ENCODE peak calls at places on chromosomes 12 and 14, in six cellular contexts. One of them, this sample, is unnamed.

GRCh38 chr14:61280526-61281185 is 482 bp downstream of the TMEM30B start:
- DNase-seq in tibial nerve: peak
- DNase-seq in heart left ventricle: peak
- DNase-seq in body of pancreas: peak
- DNase-seq in transverse colon: peak
- DNase-seq in uterus: peak
- DNase-seq in this sample: peak

GRCh38 chr14:89641495-89642162 is 224.6 kb upstream of the FOXN3 start:
- DNase-seq in tibial nerve: no peak
- DNase-seq in heart left ventricle: no peak
- DNase-seq in body of pancreas: peak
- DNase-seq in transverse colon: no peak
- DNase-seq in uterus: no peak
- DNase-seq in this sample: no peak

GRCh38 chr12:34386621-34387255 is 364.4 kb downstream of the ALG10 start:
- DNase-seq in tibial nerve: no peak
- DNase-seq in heart left ventricle: no peak
- DNase-seq in body of pancreas: no peak
- DNase-seq in transverse colon: no peak
- DNase-seq in uterus: no peak
- DNase-seq in this sample: no peak

GRCh38 chr14:106845286-106846087 is 1319.1 kb downstream of the TMEM121 start:
- DNase-seq in tibial nerve: no peak
- DNase-seq in heart left ventricle: no peak
- DNase-seq in body of pancreas: peak
- DNase-seq in transverse colon: peak
- DNase-seq in uterus: peak
- DNase-seq in this sample: peak

GRCh38 chr12:133129368-133130037 is 571 bp downstream of the ZNF891 start:
- DNase-seq in tibial nerve: no peak
- DNase-seq in heart left ventricle: no peak
- DNase-seq in body of pancreas: no peak
- DNase-seq in transverse colon: no peak
- DNase-seq in uterus: no peak
- DNase-seq in this sample: no peak

GRCh38 chr12:128025856-128026255 is 241.1 kb upstream of the TMEM132C start:
- DNase-seq in tibial nerve: no peak
- DNase-seq in heart left ventricle: no peak
- DNase-seq in body of pancreas: peak
- DNase-seq in transverse colon: peak
- DNase-seq in uterus: no peak
- DNase-seq in this sample: peak

GRCh38 chr12:94109154-94109553 is 39.2 kb upstream of the PLXNC1 start:
- DNase-seq in tibial nerve: no peak
- DNase-seq in heart left ventricle: no peak
- DNase-seq in body of pancreas: no peak
- DNase-seq in transverse colon: no peak
- DNase-seq in uterus: no peak
- DNase-seq in this sample: no peak

GRCh38 chr12:71439613-71440392 is at the start of gene LGR5:
- DNase-seq in tibial nerve: no peak
- DNase-seq in heart left ventricle: no peak
- DNase-seq in body of pancreas: peak
- DNase-seq in transverse colon: peak
- DNase-seq in uterus: no peak
- DNase-seq in this sample: no peak

GRCh38 chr14:81268016-81268416 is 47.3 kb upstream of the GTF2A1 start:
- DNase-seq in tibial nerve: no peak
- DNase-seq in heart left ventricle: no peak
- DNase-seq in body of pancreas: no peak
- DNase-seq in transverse colon: no peak
- DNase-seq in uterus: no peak
- DNase-seq in this sample: no peak

GRCh38 chr14:34582117-34582680 is 42.7 kb upstream of the EAPP start:
- DNase-seq in tibial nerve: no peak
- DNase-seq in heart left ventricle: no peak
- DNase-seq in body of pancreas: no peak
- DNase-seq in transverse colon: no peak
- DNase-seq in uterus: no peak
- DNase-seq in this sample: peak

GRCh38 chr14:101072945-101073597 is 169.5 kb upstream of the RTL1 start:
- DNase-seq in tibial nerve: no peak
- DNase-seq in heart left ventricle: no peak
- DNase-seq in body of pancreas: peak
- DNase-seq in transverse colon: peak
- DNase-seq in uterus: peak
- DNase-seq in this sample: peak

GRCh38 chr14:77105118-77105517 is 7.1 kb downstream of the CIPC start:
- DNase-seq in tibial nerve: no peak
- DNase-seq in heart left ventricle: no peak
- DNase-seq in body of pancreas: no peak
- DNase-seq in transverse colon: no peak
- DNase-seq in uterus: no peak
- DNase-seq in this sample: no peak

GRCh38 chr12:674272-674781 is 11.1 kb upstream of the NINJ2 start:
- DNase-seq in tibial nerve: no peak
- DNase-seq in heart left ventricle: no peak
- DNase-seq in body of pancreas: no peak
- DNase-seq in transverse colon: no peak
- DNase-seq in uterus: no peak
- DNase-seq in this sample: peak

GRCh38 chr12:93380480-93381121 is 2.9 kb downstream of the NUDT4 start:
- DNase-seq in tibial nerve: no peak
- DNase-seq in heart left ventricle: no peak
- DNase-seq in body of pancreas: no peak
- DNase-seq in transverse colon: no peak
- DNase-seq in uterus: no peak
- DNase-seq in this sample: no peak

GRCh38 chr12:87142346-87142745 is 886.2 kb upstream of the MGAT4C start:
- DNase-seq in tibial nerve: no peak
- DNase-seq in heart left ventricle: no peak
- DNase-seq in body of pancreas: no peak
- DNase-seq in transverse colon: no peak
- DNase-seq in uterus: no peak
- DNase-seq in this sample: no peak

GRCh38 chr12:71780207-71780822 is 25.7 kb downstream of the RAB21 start:
- DNase-seq in tibial nerve: peak
- DNase-seq in heart left ventricle: peak
- DNase-seq in body of pancreas: peak
- DNase-seq in transverse colon: peak
- DNase-seq in uterus: no peak
- DNase-seq in this sample: no peak

GRCh38 chr12:102390068-102390467 is 90.3 kb downstream of the IGF1 start:
- DNase-seq in tibial nerve: no peak
- DNase-seq in heart left ventricle: no peak
- DNase-seq in body of pancreas: no peak
- DNase-seq in transverse colon: no peak
- DNase-seq in uterus: no peak
- DNase-seq in this sample: no peak

GRCh38 chr12:24979971-24980730 is 31.2 kb upstream of the BCAT1 start:
- DNase-seq in tibial nerve: no peak
- DNase-seq in heart left ventricle: no peak
- DNase-seq in body of pancreas: no peak
- DNase-seq in transverse colon: no peak
- DNase-seq in uterus: no peak
- DNase-seq in this sample: no peak

GRCh38 chr12:122841544-122842321 is 6.5 kb downstream of the HIP1R start:
- DNase-seq in tibial nerve: no peak
- DNase-seq in heart left ventricle: no peak
- DNase-seq in body of pancreas: peak
- DNase-seq in transverse colon: no peak
- DNase-seq in uterus: no peak
- DNase-seq in this sample: no peak

GRCh38 chr12:95623554-95624170 is 72.4 kb upstream of the USP44 start:
- DNase-seq in tibial nerve: peak
- DNase-seq in heart left ventricle: peak
- DNase-seq in body of pancreas: peak
- DNase-seq in transverse colon: peak
- DNase-seq in uterus: peak
- DNase-seq in this sample: peak

GRCh38 chr12:75812341-75813018 is 219.1 kb downstream of the PHLDA1 start:
- DNase-seq in tibial nerve: no peak
- DNase-seq in heart left ventricle: no peak
- DNase-seq in body of pancreas: no peak
- DNase-seq in transverse colon: no peak
- DNase-seq in uterus: no peak
- DNase-seq in this sample: no peak

GRCh38 chr12:116459011-116459410 is 100.2 kb upstream of the MAP1LC3B2 start:
- DNase-seq in tibial nerve: no peak
- DNase-seq in heart left ventricle: no peak
- DNase-seq in body of pancreas: no peak
- DNase-seq in transverse colon: no peak
- DNase-seq in uterus: no peak
- DNase-seq in this sample: no peak

GRCh38 chr14:25658988-25659387 is 609.0 kb upstream of the STXBP6 start:
- DNase-seq in tibial nerve: no peak
- DNase-seq in heart left ventricle: no peak
- DNase-seq in body of pancreas: no peak
- DNase-seq in transverse colon: peak
- DNase-seq in uterus: no peak
- DNase-seq in this sample: no peak

GRCh38 chr12:121124402-121125109 is 8.1 kb upstream of the P2RX7 start:
- DNase-seq in tibial nerve: no peak
- DNase-seq in heart left ventricle: peak
- DNase-seq in body of pancreas: peak
- DNase-seq in transverse colon: no peak
- DNase-seq in uterus: no peak
- DNase-seq in this sample: no peak

GRCh38 chr14:101033446-101034165 is 130.1 kb upstream of the RTL1 start:
- DNase-seq in tibial nerve: no peak
- DNase-seq in heart left ventricle: no peak
- DNase-seq in body of pancreas: no peak
- DNase-seq in transverse colon: no peak
- DNase-seq in uterus: peak
- DNase-seq in this sample: no peak

GRCh38 chr14:100065942-100066574 is 836 bp downstream of the EVL start:
- DNase-seq in tibial nerve: no peak
- DNase-seq in heart left ventricle: no peak
- DNase-seq in body of pancreas: no peak
- DNase-seq in transverse colon: peak
- DNase-seq in uterus: no peak
- DNase-seq in this sample: peak

DNA sequence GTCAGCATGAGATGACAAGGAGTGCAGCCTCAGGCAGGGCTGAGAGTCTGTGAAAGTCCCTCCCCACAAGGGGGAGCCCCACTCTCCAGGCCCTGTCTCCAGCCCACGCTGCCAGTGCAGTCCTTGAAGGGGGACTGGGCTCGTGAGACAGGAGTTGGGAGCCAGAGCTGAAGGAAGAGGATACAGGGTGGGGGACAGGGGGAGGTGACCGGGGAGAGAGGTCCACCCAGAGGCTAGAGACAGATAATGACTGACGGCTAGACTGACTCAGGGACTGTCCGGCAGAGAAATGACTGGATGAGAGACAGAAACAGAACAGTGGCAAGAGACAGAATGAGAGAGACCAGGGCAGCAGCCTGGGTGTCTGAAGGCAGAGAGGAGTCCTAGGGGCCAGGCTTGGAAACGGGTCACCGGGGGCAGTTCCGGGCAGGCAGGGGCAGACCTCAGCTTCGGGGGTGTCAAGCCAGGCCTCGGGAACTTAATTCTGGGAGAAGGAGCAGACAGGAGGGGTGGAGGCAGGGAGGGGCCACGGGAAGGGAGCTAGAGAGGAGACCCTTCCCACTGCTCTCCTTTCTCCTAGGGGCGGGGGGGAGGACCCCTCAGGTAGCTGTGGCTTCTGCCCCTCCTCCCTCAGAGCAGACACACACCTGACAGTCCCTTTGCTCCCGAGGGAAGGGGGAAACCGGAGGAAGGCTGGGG is 914 bp downstream of the CDH24 start:
- DNase-seq in tibial nerve: peak
- DNase-seq in heart left ventricle: no peak
- DNase-seq in body of pancreas: peak
- DNase-seq in transverse colon: peak
- DNase-seq in uterus: peak
- DNase-seq in this sample: peak
- H3K4me3 ChIP-seq in tibial nerve: peak
- H3K4me3 ChIP-seq in heart left ventricle: peak
- H3K4me3 ChIP-seq in body of pancreas: no peak
- H3K4me3 ChIP-seq in transverse colon: peak
- H3K4me3 ChIP-seq in uterus: no peak
- H3K4me3 ChIP-seq in this sample: no peak

GRCh38 chr12:119479121-119479561 is 114.4 kb upstream of the TMEM233 start:
- DNase-seq in tibial nerve: no peak
- DNase-seq in heart left ventricle: no peak
- DNase-seq in body of pancreas: no peak
- DNase-seq in transverse colon: no peak
- DNase-seq in uterus: no peak
- DNase-seq in this sample: no peak
- H3K27ac ChIP-seq in tibial nerve: no peak
- H3K27ac ChIP-seq in heart left ventricle: no peak
- H3K27ac ChIP-seq in body of pancreas: no peak
- H3K27ac ChIP-seq in transverse colon: no peak
- H3K27ac ChIP-seq in uterus: no peak
- H3K27ac ChIP-seq in this sample: no peak

GRCh38 chr14:103189481-103190470 is 66.5 kb downstream of the TNFAIP2 start:
- DNase-seq in tibial nerve: no peak
- DNase-seq in heart left ventricle: no peak
- DNase-seq in body of pancreas: no peak
- DNase-seq in transverse colon: no peak
- DNase-seq in uterus: no peak
- DNase-seq in this sample: no peak
- H3K4me3 ChIP-seq in tibial nerve: peak
- H3K4me3 ChIP-seq in heart left ventricle: peak
- H3K4me3 ChIP-seq in body of pancreas: no peak
- H3K4me3 ChIP-seq in transverse colon: peak
- H3K4me3 ChIP-seq in uterus: no peak
- H3K4me3 ChIP-seq in this sample: peak

DNA sequence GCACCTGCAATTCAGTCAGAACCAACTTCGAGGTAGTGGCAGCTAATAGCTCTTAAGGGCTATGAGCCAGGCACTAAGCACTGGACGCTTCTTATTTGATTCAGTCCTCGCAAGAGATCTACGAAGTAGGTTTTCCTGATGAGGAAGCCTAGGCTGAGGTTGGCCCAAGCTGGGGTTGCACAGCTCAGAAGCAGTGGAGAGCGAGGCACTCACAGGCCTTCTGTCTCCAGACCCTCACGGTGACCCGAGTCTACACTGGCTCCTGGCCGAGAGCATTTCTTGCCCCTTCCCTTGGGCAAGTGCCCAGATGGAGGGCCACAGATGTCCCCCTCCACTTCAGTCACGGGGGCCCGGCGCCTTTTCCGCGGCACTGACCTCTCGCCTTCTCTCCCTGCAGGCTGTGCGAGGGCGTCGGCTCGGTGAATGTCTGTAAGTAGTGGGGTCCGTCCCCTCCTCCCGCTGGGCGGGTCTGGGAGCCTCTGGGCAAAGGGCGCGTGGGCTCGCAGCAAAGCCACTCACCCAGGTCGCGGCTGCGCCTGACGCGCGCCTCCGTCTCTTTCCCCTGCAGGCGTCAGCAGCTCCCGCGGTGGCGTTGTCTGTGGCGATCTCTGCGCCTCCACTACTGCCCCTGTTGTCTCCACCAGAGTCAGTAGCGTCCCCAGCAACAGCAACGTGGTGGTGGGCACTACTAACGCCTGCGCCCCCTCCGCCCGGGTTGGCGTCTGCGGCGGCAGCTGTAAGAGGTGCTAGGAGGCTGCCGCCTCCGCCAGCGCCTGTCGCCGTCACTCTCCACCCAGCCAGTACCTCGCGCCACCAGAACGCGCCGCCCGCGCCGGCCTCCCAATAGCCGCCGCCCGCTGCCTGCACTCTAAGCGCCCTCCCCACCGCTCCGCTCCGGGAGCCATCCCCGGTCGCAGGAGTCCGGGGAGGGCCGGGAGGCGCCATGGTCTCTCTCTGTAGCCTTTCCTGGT is 13.1 kb downstream of the KRT83 start:
- DNase-seq in tibial nerve: no peak
- DNase-seq in heart left ventricle: peak
- DNase-seq in body of pancreas: peak
- DNase-seq in transverse colon: peak
- DNase-seq in uterus: peak
- DNase-seq in this sample: peak
- H3K27ac ChIP-seq in tibial nerve: peak
- H3K27ac ChIP-seq in heart left ventricle: no peak
- H3K27ac ChIP-seq in body of pancreas: peak
- H3K27ac ChIP-seq in transverse colon: peak
- H3K27ac ChIP-seq in uterus: no peak
- H3K27ac ChIP-seq in this sample: no peak